ENCODE peak calls at places on chromosomes 11 and 22, in nine cellular contexts. One of them, this sample, is unnamed.

GRCh38 chr11:76553554-76554476 is 109.0 kb downstream of the EMSY start:
- DNase-seq in Daoy: no peak
- DNase-seq in HepG2: no peak
- DNase-seq in anterior cingulate cortex: no peak
- DNase-seq in effector memory CD4-positive, alpha-beta T cell: no peak
- DNase-seq in activated B cell treated with CpG ODN at 0.5 μM for 24 hours: no peak
- DNase-seq in endodermal cell: no peak
- DNase-seq in OCI-M1: no peak
- DNase-seq in C1 segment of cervical spinal cord: no peak
- DNase-seq in this sample: no peak

GRCh38 chr22:17086301-17086700 is 1.5 kb downstream of the IL17RA start:
- DNase-seq in effector memory CD4-positive, alpha-beta T cell: no peak
- DNase-seq in OCI-M1: no peak
- DNase-seq in C1 segment of cervical spinal cord: no peak
- DNase-seq in endodermal cell: peak
- DNase-seq in Daoy: no peak
- DNase-seq in activated B cell treated with CpG ODN at 0.5 μM for 24 hours: no peak
- DNase-seq in HepG2: no peak
- DNase-seq in anterior cingulate cortex: no peak
- DNase-seq in this sample: no peak

GRCh38 chr22:46665151-46665695 is 45.0 kb downstream of the GRAMD4 start:
- DNase-seq in endodermal cell: no peak
- DNase-seq in OCI-M1: no peak
- DNase-seq in anterior cingulate cortex: no peak
- DNase-seq in HepG2: no peak
- DNase-seq in Daoy: no peak
- DNase-seq in activated B cell treated with CpG ODN at 0.5 μM for 24 hours: no peak
- DNase-seq in effector memory CD4-positive, alpha-beta T cell: no peak
- DNase-seq in C1 segment of cervical spinal cord: no peak
- DNase-seq in this sample: no peak

GRCh38 chr11:107999759-108000455 is 8.8 kb upstream of the CUL5 start:
- DNase-seq in activated B cell treated with CpG ODN at 0.5 μM for 24 hours: no peak
- DNase-seq in Daoy: peak
- DNase-seq in C1 segment of cervical spinal cord: no peak
- DNase-seq in HepG2: peak
- DNase-seq in anterior cingulate cortex: no peak
- DNase-seq in effector memory CD4-positive, alpha-beta T cell: no peak
- DNase-seq in OCI-M1: peak
- DNase-seq in endodermal cell: peak
- DNase-seq in this sample: no peak

GRCh38 chr11:120316880-120317688 is 8.0 kb upstream of the TLCD5 start:
- DNase-seq in activated B cell treated with CpG ODN at 0.5 μM for 24 hours: no peak
- DNase-seq in effector memory CD4-positive, alpha-beta T cell: no peak
- DNase-seq in C1 segment of cervical spinal cord: no peak
- DNase-seq in Daoy: no peak
- DNase-seq in OCI-M1: no peak
- DNase-seq in anterior cingulate cortex: no peak
- DNase-seq in HepG2: no peak
- DNase-seq in endodermal cell: peak
- DNase-seq in this sample: no peak

GRCh38 chr11:79088967-79089366 is 351.9 kb downstream of the TENM4 start:
- DNase-seq in anterior cingulate cortex: no peak
- DNase-seq in endodermal cell: no peak
- DNase-seq in Daoy: no peak
- DNase-seq in effector memory CD4-positive, alpha-beta T cell: no peak
- DNase-seq in activated B cell treated with CpG ODN at 0.5 μM for 24 hours: no peak
- DNase-seq in HepG2: no peak
- DNase-seq in C1 segment of cervical spinal cord: no peak
- DNase-seq in OCI-M1: no peak
- DNase-seq in this sample: no peak

GRCh38 chr22:36323182-36323854 is 64.4 kb downstream of the MYH9 start:
- DNase-seq in effector memory CD4-positive, alpha-beta T cell: no peak
- DNase-seq in Daoy: no peak
- DNase-seq in endodermal cell: no peak
- DNase-seq in OCI-M1: no peak
- DNase-seq in activated B cell treated with CpG ODN at 0.5 μM for 24 hours: no peak
- DNase-seq in C1 segment of cervical spinal cord: no peak
- DNase-seq in HepG2: no peak
- DNase-seq in anterior cingulate cortex: no peak
- DNase-seq in this sample: no peak

GRCh38 chr11:128453444-128454336 is 133.7 kb downstream of the ETS1 start:
- DNase-seq in activated B cell treated with CpG ODN at 0.5 μM for 24 hours: no peak
- DNase-seq in Daoy: peak
- DNase-seq in C1 segment of cervical spinal cord: no peak
- DNase-seq in anterior cingulate cortex: no peak
- DNase-seq in endodermal cell: no peak
- DNase-seq in OCI-M1: no peak
- DNase-seq in effector memory CD4-positive, alpha-beta T cell: no peak
- DNase-seq in HepG2: no peak
- DNase-seq in this sample: no peak

GRCh38 chr11:124740277-124740882 is 638 bp downstream of the NRGN start:
- DNase-seq in C1 segment of cervical spinal cord: no peak
- DNase-seq in endodermal cell: peak
- DNase-seq in effector memory CD4-positive, alpha-beta T cell: peak
- DNase-seq in activated B cell treated with CpG ODN at 0.5 μM for 24 hours: peak
- DNase-seq in anterior cingulate cortex: no peak
- DNase-seq in HepG2: no peak
- DNase-seq in OCI-M1: peak
- DNase-seq in Daoy: peak
- DNase-seq in this sample: no peak

GRCh38 chr11:93253111-93253510 is 55.3 kb upstream of the SLC36A4 start:
- DNase-seq in anterior cingulate cortex: no peak
- DNase-seq in activated B cell treated with CpG ODN at 0.5 μM for 24 hours: no peak
- DNase-seq in OCI-M1: no peak
- DNase-seq in effector memory CD4-positive, alpha-beta T cell: no peak
- DNase-seq in HepG2: no peak
- DNase-seq in Daoy: no peak
- DNase-seq in C1 segment of cervical spinal cord: no peak
- DNase-seq in endodermal cell: no peak
- DNase-seq in this sample: no peak

GRCh38 chr11:57792060-57792541 is 30.5 kb downstream of the CTNND1 start:
- DNase-seq in OCI-M1: peak
- DNase-seq in Daoy: peak
- DNase-seq in anterior cingulate cortex: no peak
- DNase-seq in C1 segment of cervical spinal cord: no peak
- DNase-seq in activated B cell treated with CpG ODN at 0.5 μM for 24 hours: peak
- DNase-seq in endodermal cell: no peak
- DNase-seq in HepG2: no peak
- DNase-seq in effector memory CD4-positive, alpha-beta T cell: peak
- DNase-seq in this sample: peak

GRCh38 chr11:122833133-122833470 is 5.2 kb upstream of the CRTAM start:
- DNase-seq in OCI-M1: no peak
- DNase-seq in endodermal cell: no peak
- DNase-seq in HepG2: no peak
- DNase-seq in Daoy: no peak
- DNase-seq in effector memory CD4-positive, alpha-beta T cell: no peak
- DNase-seq in anterior cingulate cortex: no peak
- DNase-seq in C1 segment of cervical spinal cord: no peak
- DNase-seq in activated B cell treated with CpG ODN at 0.5 μM for 24 hours: no peak
- DNase-seq in this sample: no peak

This sample was measured in head of caudate nucleus.